ENCODE peak calls at places on chromosomes 7 and 10, in six cellular contexts. K is OCI-LY7, U is ovary, R is uterus, Y is AG10803, F is AG04450. V is an unnamed sample.

GRCh38 chr7:20796565-20796964 is 9.9 kb upstream of the SP8 start:
- DNase-seq in K (no peak), U (no peak), R (no peak), Y (no peak), F (no peak), V (no peak)

GRCh38 chr7:105218215-105218614 is 170.5 kb downstream of the SRPK2 start:
- DNase-seq in K (no peak), U (no peak), R (no peak), Y (no peak), F (no peak), V (no peak)

GRCh38 chr10:21399392-21400015 is 126.0 kb downstream of the SKIDA1 start:
- DNase-seq in K (no peak), U (no peak), R (peak), Y (peak), F (peak), V (peak)

GRCh38 chr7:150519310-150519709 is 4.6 kb downstream of the GIMAP7 start:
- DNase-seq in K (no peak), U (no peak), R (no peak), Y (no peak), F (no peak), V (no peak)

GRCh38 chr7:11858026-11858425 is 26.0 kb upstream of the THSD7A start:
- DNase-seq in K (no peak), U (no peak), R (no peak), Y (no peak), F (no peak), V (no peak)

GRCh38 chr7:106614751-106615150 is 46.2 kb downstream of the CCDC71L start:
- DNase-seq in K (no peak), U (no peak), R (no peak), Y (peak), F (no peak), V (no peak)

GRCh38 chr10:29501692-29502091 is 133.1 kb downstream of the SVIL start:
- DNase-seq in K (no peak), U (no peak), R (no peak), Y (peak), F (peak), V (peak)

GRCh38 chr10:99532687-99533495 is at the start of gene NKX2-3:
- DNase-seq in K (no peak), U (no peak), R (no peak), Y (peak), F (no peak), V (no peak)

GRCh38 chr10:79379512-79380124 is 32.3 kb downstream of the PPIF start:
- DNase-seq in K (no peak), U (peak), R (peak), Y (peak), F (no peak), V (no peak)

GRCh38 chr7:134619627-134620331 is 26.9 kb upstream of the BPGM start:
- DNase-seq in K (no peak), U (no peak), R (no peak), Y (peak), F (peak), V (peak)

DNA sequence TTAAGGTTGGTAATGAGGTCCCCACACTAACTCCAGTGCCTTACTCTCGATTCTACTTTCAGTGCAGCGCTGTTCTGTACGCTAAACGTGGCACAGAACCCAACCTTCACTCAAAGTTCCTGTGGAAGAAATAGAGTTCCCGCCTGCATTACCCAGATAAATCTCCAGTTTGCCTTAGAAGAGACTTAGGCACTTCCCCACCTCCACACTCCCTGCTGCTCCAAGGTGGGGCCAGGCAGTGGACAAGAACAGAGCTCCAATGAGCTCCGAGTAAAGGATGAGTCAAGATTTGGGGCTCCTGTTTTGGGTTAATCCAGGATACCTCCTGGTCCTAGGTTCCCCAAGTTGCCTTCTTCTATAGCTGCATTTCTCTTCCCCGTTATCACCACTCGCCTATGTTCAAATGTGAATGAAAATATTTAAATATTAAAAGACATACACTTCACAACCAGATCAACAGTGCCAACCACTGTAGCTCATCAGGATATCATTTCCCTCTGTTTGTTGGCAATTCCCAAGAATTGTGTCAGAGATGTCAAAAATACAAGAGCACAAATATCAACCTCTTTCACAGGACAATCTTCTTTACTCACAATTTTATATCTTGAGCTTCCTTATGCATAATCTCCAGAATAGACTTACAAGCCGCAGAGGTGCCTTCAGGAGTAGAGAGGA is 48.0 kb downstream of the MALSU1 start:
- DNase-seq in K (no peak), U (no peak), R (no peak), Y (no peak), F (no peak), V (no peak)
- H3K4me3 ChIP-seq in K (no peak), U (no peak), R (no peak), Y (no peak), F (peak), V (peak)

DNA sequence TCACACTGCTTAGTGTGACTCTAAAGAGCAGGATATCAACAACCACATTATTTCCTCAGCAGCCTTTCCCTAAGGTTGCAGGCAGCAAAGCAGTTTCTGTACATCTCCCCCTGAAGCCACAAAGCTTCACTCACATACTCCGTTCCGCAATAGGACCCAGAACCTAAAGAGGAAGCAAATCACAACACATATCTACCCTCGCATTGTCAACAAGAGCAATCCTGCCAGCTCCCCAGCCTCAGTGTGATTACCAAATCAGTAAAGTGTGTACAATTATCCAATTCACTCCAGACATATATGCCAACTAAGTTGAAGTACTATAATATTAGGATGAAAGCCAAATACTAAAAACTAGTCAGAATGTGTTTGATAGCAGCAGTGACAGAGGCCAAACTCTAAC is 30.8 kb downstream of the VAX1 start:
- DNase-seq in K (no peak), U (no peak), R (no peak), Y (no peak), F (no peak), V (no peak)
- H3K4me3 ChIP-seq in K (no peak), U (no peak), R (no peak), Y (no peak), F (no peak), V (no peak)

GRCh38 chr7:27148776-27149641 is 1.4 kb upstream of the HOXA6 start:
- DNase-seq in K (no peak), U (peak), R (peak), Y (peak), F (no peak), V (no peak)
- H3K4me3 ChIP-seq in K (peak), U (peak), R (peak), Y (peak), F (peak), V (no peak)

GRCh38 chr7:138555684-138556083 is 95.6 kb downstream of the TRIM24 start:
- DNase-seq in K (no peak), U (no peak), R (no peak), Y (no peak), F (no peak), V (no peak)

GRCh38 chr7:138559448-138559847 is 99.4 kb downstream of the TRIM24 start:
- DNase-seq in K (no peak), U (no peak), R (no peak), Y (no peak), F (no peak), V (no peak)

GRCh38 chr7:138554674-138555073 is 94.6 kb downstream of the TRIM24 start:
- DNase-seq in K (no peak), U (no peak), R (no peak), Y (no peak), F (no peak), V (no peak)

GRCh38 chr7:138553805-138554204 is 93.7 kb downstream of the TRIM24 start:
- DNase-seq in K (no peak), U (no peak), R (no peak), Y (no peak), F (no peak), V (no peak)

DNA sequence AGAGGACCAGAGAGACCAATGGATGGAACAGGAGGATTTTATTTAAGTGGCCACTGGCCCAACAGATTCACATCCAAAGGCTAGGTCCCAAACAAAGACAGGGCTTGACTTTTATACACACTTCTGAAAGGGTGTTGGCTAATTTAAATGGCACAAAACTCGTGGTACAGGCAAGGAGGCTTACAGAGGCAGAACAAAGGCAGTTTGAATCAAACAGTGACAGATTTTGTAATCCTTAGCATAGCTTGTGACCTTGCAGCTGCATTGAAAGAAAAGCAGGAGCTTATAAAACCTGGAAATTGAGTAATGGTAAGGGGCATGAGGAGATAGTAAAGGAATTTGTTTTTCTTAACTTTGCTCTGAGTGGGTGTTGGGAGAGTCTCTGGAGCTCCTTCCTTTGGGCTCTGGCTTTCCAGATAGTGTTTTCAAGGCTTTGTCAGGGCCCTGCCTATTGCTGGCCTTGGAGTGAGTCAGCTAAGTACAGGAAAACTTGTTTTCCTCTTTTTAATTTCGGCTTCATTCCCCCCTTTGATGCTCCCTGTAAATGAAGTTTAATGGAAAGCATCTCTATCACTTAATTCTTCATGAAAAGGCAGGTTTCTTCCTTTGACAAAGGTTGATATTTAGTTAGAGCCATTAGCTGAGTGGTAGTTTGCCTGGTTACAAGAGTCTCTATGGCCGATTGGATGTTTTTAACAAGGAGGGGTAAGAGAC is 96.9 kb downstream of the TRIM24 start:
- DNase-seq in K (peak), U (no peak), R (no peak), Y (no peak), F (no peak), V (no peak)
- H3K4me3 ChIP-seq in K (no peak), U (no peak), R (no peak), Y (no peak), F (no peak), V (no peak)

GRCh38 chr10:133258066-133258817 is 18.4 kb downstream of the ADAM8 start:
- DNase-seq in K (peak), U (peak), R (no peak), Y (no peak), F (no peak), V (no peak)
- H3K4me3 ChIP-seq in K (no peak), U (no peak), R (no peak), Y (no peak), F (no peak), V (no peak)